ENCODE peak calls at places on chromosomes 6 and 20, in eight cellular contexts. One of them, this sample, is unnamed.

GRCh38 chr6:7108964-7109836 is 1.4 kb downstream of the RREB1 start:
- DNase-seq in HT1080: peak; percentile 56
- DNase-seq in nephron progenitor cell: peak; percentile 55
- DNase-seq in NCI-H460: peak; percentile 47
- DNase-seq in NCI-H146: peak; percentile 33
- DNase-seq in hepatocyte: peak; percentile 84
- DNase-seq in heart left ventricle: peak; percentile 58
- DNase-seq in A673: peak; percentile 83
- DNase-seq in this sample: peak; percentile 53

GRCh38 chr6:91438570-91438969 is 851.7 kb upstream of the MAP3K7 start:
- DNase-seq in HT1080: no peak
- DNase-seq in nephron progenitor cell: no peak
- DNase-seq in NCI-H460: no peak
- DNase-seq in NCI-H146: no peak
- DNase-seq in hepatocyte: no peak
- DNase-seq in heart left ventricle: no peak
- DNase-seq in A673: no peak
- DNase-seq in this sample: no peak

GRCh38 chr6:41488392-41489129 is 57.6 kb upstream of the FOXP4 start:
- DNase-seq in HT1080: peak; percentile 81
- DNase-seq in nephron progenitor cell: peak; percentile 73
- DNase-seq in NCI-H460: no peak
- DNase-seq in NCI-H146: no peak
- DNase-seq in hepatocyte: peak; percentile 82
- DNase-seq in heart left ventricle: no peak
- DNase-seq in A673: no peak
- DNase-seq in this sample: peak; percentile 88

GRCh38 chr20:23193985-23194384 is 107.9 kb upstream of the CD93 start:
- DNase-seq in HT1080: no peak
- DNase-seq in nephron progenitor cell: no peak
- DNase-seq in NCI-H460: no peak
- DNase-seq in NCI-H146: no peak
- DNase-seq in hepatocyte: no peak
- DNase-seq in heart left ventricle: no peak
- DNase-seq in A673: no peak
- DNase-seq in this sample: no peak

GRCh38 chr6:43724914-43725642 is 37.5 kb upstream of the MRPS18A start:
- DNase-seq in HT1080: peak; percentile 97
- DNase-seq in nephron progenitor cell: no peak
- DNase-seq in NCI-H460: peak; percentile 51
- DNase-seq in NCI-H146: no peak
- DNase-seq in hepatocyte: peak; percentile 83
- DNase-seq in heart left ventricle: no peak
- DNase-seq in A673: peak; percentile 87
- DNase-seq in this sample: no peak

GRCh38 chr6:110958332-110959192 is at the start of gene GTF3C6:
- DNase-seq in HT1080: peak; percentile 88
- DNase-seq in nephron progenitor cell: peak; percentile 90
- DNase-seq in NCI-H460: peak; percentile 83
- DNase-seq in NCI-H146: peak; percentile 96
- DNase-seq in hepatocyte: peak; percentile 96
- DNase-seq in heart left ventricle: peak; percentile 94
- DNase-seq in A673: peak; percentile 95
- DNase-seq in this sample: peak; percentile 97

GRCh38 chr6:106475280-106475679 is 114.8 kb downstream of the CRYBG1 start:
- DNase-seq in HT1080: no peak
- DNase-seq in nephron progenitor cell: no peak
- DNase-seq in NCI-H460: no peak
- DNase-seq in NCI-H146: no peak
- DNase-seq in hepatocyte: no peak
- DNase-seq in heart left ventricle: no peak
- DNase-seq in A673: no peak
- DNase-seq in this sample: no peak

GRCh38 chr6:125906158-125906998 is 50.2 kb upstream of the HINT3 start:
- DNase-seq in HT1080: peak; percentile 10
- DNase-seq in nephron progenitor cell: peak; percentile 55
- DNase-seq in NCI-H460: no peak
- DNase-seq in NCI-H146: peak; percentile 76
- DNase-seq in hepatocyte: peak; percentile 45
- DNase-seq in heart left ventricle: peak; percentile 27
- DNase-seq in A673: peak; percentile 66
- DNase-seq in this sample: no peak

GRCh38 chr6:113205563-113205962 is 651.6 kb upstream of the MARCKS start:
- DNase-seq in HT1080: no peak
- DNase-seq in nephron progenitor cell: no peak
- DNase-seq in NCI-H460: no peak
- DNase-seq in NCI-H146: no peak
- DNase-seq in hepatocyte: no peak
- DNase-seq in heart left ventricle: no peak
- DNase-seq in A673: no peak
- DNase-seq in this sample: no peak

GRCh38 chr6:80586242-80586641 is 479.8 kb downstream of the BCKDHB start:
- DNase-seq in HT1080: no peak
- DNase-seq in nephron progenitor cell: no peak
- DNase-seq in NCI-H460: no peak
- DNase-seq in NCI-H146: no peak
- DNase-seq in hepatocyte: no peak
- DNase-seq in heart left ventricle: no peak
- DNase-seq in A673: no peak
- DNase-seq in this sample: no peak

GRCh38 chr6:52728394-52728793 is 34.9 kb downstream of the GSTA2 start:
- DNase-seq in HT1080: no peak
- DNase-seq in nephron progenitor cell: no peak
- DNase-seq in NCI-H460: no peak
- DNase-seq in NCI-H146: no peak
- DNase-seq in hepatocyte: no peak
- DNase-seq in heart left ventricle: no peak
- DNase-seq in A673: no peak
- DNase-seq in this sample: no peak

GRCh38 chr6:168095171-168095691 is 16.2 kb upstream of the FRMD1 start:
- DNase-seq in HT1080: no peak
- DNase-seq in nephron progenitor cell: no peak
- DNase-seq in NCI-H460: no peak
- DNase-seq in NCI-H146: no peak
- DNase-seq in hepatocyte: no peak
- DNase-seq in heart left ventricle: no peak
- DNase-seq in A673: no peak
- DNase-seq in this sample: no peak

GRCh38 chr6:26594730-26595632 is 1.8 kb upstream of the ABT1 start:
- DNase-seq in HT1080: peak; percentile 95
- DNase-seq in nephron progenitor cell: peak; percentile 48
- DNase-seq in NCI-H460: peak; percentile 74
- DNase-seq in NCI-H146: peak; percentile 84
- DNase-seq in hepatocyte: peak; percentile 36
- DNase-seq in heart left ventricle: no peak
- DNase-seq in A673: peak; percentile 78
- DNase-seq in this sample: peak; percentile 39

GRCh38 chr6:112043032-112044007 is 10.6 kb upstream of the CCN6 start:
- DNase-seq in HT1080: peak; percentile 87
- DNase-seq in nephron progenitor cell: peak; percentile 97
- DNase-seq in NCI-H460: peak; percentile 77
- DNase-seq in NCI-H146: peak; percentile 93
- DNase-seq in hepatocyte: peak; percentile 94
- DNase-seq in heart left ventricle: peak; percentile 83
- DNase-seq in A673: peak; percentile 97
- DNase-seq in this sample: peak; percentile 96

GRCh38 chr20:51339721-51340450 is 202.6 kb downstream of the NFATC2 start:
- DNase-seq in HT1080: no peak
- DNase-seq in nephron progenitor cell: no peak
- DNase-seq in NCI-H460: no peak
- DNase-seq in NCI-H146: peak; percentile 92
- DNase-seq in hepatocyte: no peak
- DNase-seq in heart left ventricle: no peak
- DNase-seq in A673: peak; percentile 30
- DNase-seq in this sample: peak; percentile 32

GRCh38 chr20:42406826-42407225 is 782.9 kb downstream of the PTPRT start:
- DNase-seq in HT1080: no peak
- DNase-seq in nephron progenitor cell: no peak
- DNase-seq in NCI-H460: no peak
- DNase-seq in NCI-H146: no peak
- DNase-seq in hepatocyte: no peak
- DNase-seq in heart left ventricle: no peak
- DNase-seq in A673: no peak
- DNase-seq in this sample: no peak

GRCh38 chr6:27617700-27618689 is 145.1 kb upstream of the ZNF184 start:
- DNase-seq in HT1080: peak; percentile 61
- DNase-seq in nephron progenitor cell: peak; percentile 36
- DNase-seq in NCI-H460: no peak
- DNase-seq in NCI-H146: no peak
- DNase-seq in hepatocyte: peak; percentile 65
- DNase-seq in heart left ventricle: no peak
- DNase-seq in A673: peak; percentile 70
- DNase-seq in this sample: peak; percentile 53

GRCh38 chr20:32574296-32575226 is 10.6 kb downstream of the NOL4L start:
- DNase-seq in HT1080: peak; percentile 82
- DNase-seq in nephron progenitor cell: no peak
- DNase-seq in NCI-H460: peak; percentile 33
- DNase-seq in NCI-H146: no peak
- DNase-seq in hepatocyte: peak; percentile 92
- DNase-seq in heart left ventricle: no peak
- DNase-seq in A673: peak; percentile 59
- DNase-seq in this sample: no peak

GRCh38 chr20:2210646-2211556 is 84.9 kb upstream of the TGM3 start:
- DNase-seq in HT1080: peak; percentile 77
- DNase-seq in nephron progenitor cell: no peak
- DNase-seq in NCI-H460: peak; percentile 100
- DNase-seq in NCI-H146: no peak
- DNase-seq in hepatocyte: peak; percentile 19
- DNase-seq in heart left ventricle: peak; percentile 36
- DNase-seq in A673: peak; percentile 58
- DNase-seq in this sample: no peak

GRCh38 chr20:44642203-44643153 is 9.0 kb downstream of the ADA start:
- DNase-seq in HT1080: peak; percentile 87
- DNase-seq in nephron progenitor cell: no peak
- DNase-seq in NCI-H460: no peak
- DNase-seq in NCI-H146: peak; percentile 61
- DNase-seq in hepatocyte: peak; percentile 81
- DNase-seq in heart left ventricle: peak; percentile 74
- DNase-seq in A673: peak; percentile 86
- DNase-seq in this sample: peak; percentile 67

GRCh38 chr6:167949121-167949684 is 48.3 kb upstream of the KIF25 start:
- DNase-seq in HT1080: no peak
- DNase-seq in nephron progenitor cell: no peak
- DNase-seq in NCI-H460: no peak
- DNase-seq in NCI-H146: no peak
- DNase-seq in hepatocyte: no peak
- DNase-seq in heart left ventricle: no peak
- DNase-seq in A673: no peak
- DNase-seq in this sample: no peak